ENCODE peak calls at places on chromosomes 13 and 19, in seven cellular contexts. One of them, this sample, is unnamed.

GRCh38 chr13:98022210-98022609 is 68.7 kb downstream of the IPO5 start:
- DNase-seq in cardiac muscle cell: peak; percentile 29
- DNase-seq in psoas muscle: no peak
- DNase-seq in lower lobe of right lung: no peak
- DNase-seq in PC-9: no peak
- DNase-seq in upper lobe of left lung: no peak
- DNase-seq in dorsolateral prefrontal cortex: peak; percentile 73
- DNase-seq in this sample: no peak

GRCh38 chr13:110365876-110366275 is 58.8 kb downstream of the COL4A2 start:
- DNase-seq in cardiac muscle cell: no peak
- DNase-seq in psoas muscle: no peak
- DNase-seq in lower lobe of right lung: no peak
- DNase-seq in PC-9: no peak
- DNase-seq in upper lobe of left lung: no peak
- DNase-seq in dorsolateral prefrontal cortex: no peak
- DNase-seq in this sample: no peak

GRCh38 chr19:27672309-27673047 is 1540.5 kb downstream of the UQCRFS1 start:
- DNase-seq in cardiac muscle cell: no peak
- DNase-seq in psoas muscle: no peak
- DNase-seq in lower lobe of right lung: no peak
- DNase-seq in PC-9: no peak
- DNase-seq in upper lobe of left lung: no peak
- DNase-seq in dorsolateral prefrontal cortex: no peak
- DNase-seq in this sample: no peak

GRCh38 chr19:6528544-6529121 is 2.2 kb upstream of the TNFSF9 start:
- DNase-seq in cardiac muscle cell: peak; percentile 59
- DNase-seq in psoas muscle: peak; percentile 57
- DNase-seq in lower lobe of right lung: peak; percentile 57
- DNase-seq in PC-9: no peak
- DNase-seq in upper lobe of left lung: no peak
- DNase-seq in dorsolateral prefrontal cortex: peak; percentile 67
- DNase-seq in this sample: no peak

GRCh38 chr19:45170146-45171106 is 7.6 kb downstream of the TRAPPC6A start:
- DNase-seq in cardiac muscle cell: no peak
- DNase-seq in psoas muscle: no peak
- DNase-seq in lower lobe of right lung: no peak
- DNase-seq in PC-9: no peak
- DNase-seq in upper lobe of left lung: peak; percentile 44
- DNase-seq in dorsolateral prefrontal cortex: no peak
- DNase-seq in this sample: no peak

GRCh38 chr13:50626031-50626643 is 217.4 kb downstream of the DLEU7 start:
- DNase-seq in cardiac muscle cell: peak; percentile 92
- DNase-seq in psoas muscle: no peak
- DNase-seq in lower lobe of right lung: no peak
- DNase-seq in PC-9: no peak
- DNase-seq in upper lobe of left lung: no peak
- DNase-seq in dorsolateral prefrontal cortex: no peak
- DNase-seq in this sample: no peak

GRCh38 chr19:6737873-6738725 is 719 bp upstream of the GPR108 start:
- DNase-seq in cardiac muscle cell: peak; percentile 89
- DNase-seq in psoas muscle: peak; percentile 94
- DNase-seq in lower lobe of right lung: peak; percentile 96
- DNase-seq in PC-9: peak; percentile 52
- DNase-seq in upper lobe of left lung: no peak
- DNase-seq in dorsolateral prefrontal cortex: peak; percentile 98
- DNase-seq in this sample: peak; percentile 75

GRCh38 chr13:36129539-36129938 is 1.6 kb downstream of the DCLK1 start:
- DNase-seq in cardiac muscle cell: no peak
- DNase-seq in psoas muscle: no peak
- DNase-seq in lower lobe of right lung: no peak
- DNase-seq in PC-9: no peak
- DNase-seq in upper lobe of left lung: no peak
- DNase-seq in dorsolateral prefrontal cortex: no peak
- DNase-seq in this sample: no peak

GRCh38 chr19:17555929-17556813 is 722 bp downstream of the COLGALT1 start:
- DNase-seq in cardiac muscle cell: peak; percentile 81
- DNase-seq in psoas muscle: peak; percentile 77
- DNase-seq in lower lobe of right lung: peak; percentile 88
- DNase-seq in PC-9: peak; percentile 79
- DNase-seq in upper lobe of left lung: no peak
- DNase-seq in dorsolateral prefrontal cortex: peak; percentile 44
- DNase-seq in this sample: no peak

GRCh38 chr13:50129065-50129922 is 114.0 kb downstream of the KCNRG start:
- DNase-seq in cardiac muscle cell: peak; percentile 27
- DNase-seq in psoas muscle: peak; percentile 65
- DNase-seq in lower lobe of right lung: no peak
- DNase-seq in PC-9: no peak
- DNase-seq in upper lobe of left lung: peak; percentile 79
- DNase-seq in dorsolateral prefrontal cortex: no peak
- DNase-seq in this sample: no peak

GRCh38 chr13:109436055-109436622 is 350.2 kb downstream of the IRS2 start:
- DNase-seq in cardiac muscle cell: no peak
- DNase-seq in psoas muscle: no peak
- DNase-seq in lower lobe of right lung: no peak
- DNase-seq in PC-9: no peak
- DNase-seq in upper lobe of left lung: no peak
- DNase-seq in dorsolateral prefrontal cortex: no peak
- DNase-seq in this sample: peak; percentile 87

GRCh38 chr13:43446126-43446525 is 340.6 kb downstream of the ENOX1 start:
- DNase-seq in cardiac muscle cell: no peak
- DNase-seq in psoas muscle: no peak
- DNase-seq in lower lobe of right lung: no peak
- DNase-seq in PC-9: no peak
- DNase-seq in upper lobe of left lung: no peak
- DNase-seq in dorsolateral prefrontal cortex: no peak
- DNase-seq in this sample: no peak

GRCh38 chr13:50299546-50300249 is 284.5 kb downstream of the KCNRG start:
- DNase-seq in cardiac muscle cell: no peak
- DNase-seq in psoas muscle: no peak
- DNase-seq in lower lobe of right lung: no peak
- DNase-seq in PC-9: no peak
- DNase-seq in upper lobe of left lung: no peak
- DNase-seq in dorsolateral prefrontal cortex: no peak
- DNase-seq in this sample: no peak

GRCh38 chr13:66468656-66469055 is 761.5 kb downstream of the PCDH9 start:
- DNase-seq in cardiac muscle cell: no peak
- DNase-seq in psoas muscle: no peak
- DNase-seq in lower lobe of right lung: no peak
- DNase-seq in PC-9: no peak
- DNase-seq in upper lobe of left lung: no peak
- DNase-seq in dorsolateral prefrontal cortex: no peak
- DNase-seq in this sample: no peak

GRCh38 chr13:106336663-106337062 is 198.8 kb downstream of the EFNB2 start:
- DNase-seq in cardiac muscle cell: no peak
- DNase-seq in psoas muscle: no peak
- DNase-seq in lower lobe of right lung: no peak
- DNase-seq in PC-9: no peak
- DNase-seq in upper lobe of left lung: no peak
- DNase-seq in dorsolateral prefrontal cortex: no peak
- DNase-seq in this sample: no peak

GRCh38 chr19:17450264-17451075 is 2.0 kb upstream of the TMEM221 start:
- DNase-seq in cardiac muscle cell: no peak
- DNase-seq in psoas muscle: no peak
- DNase-seq in lower lobe of right lung: no peak
- DNase-seq in PC-9: peak; percentile 94
- DNase-seq in upper lobe of left lung: no peak
- DNase-seq in dorsolateral prefrontal cortex: no peak
- DNase-seq in this sample: peak; percentile 90

GRCh38 chr13:31234729-31235128 is 35.0 kb downstream of the B3GLCT start:
- DNase-seq in cardiac muscle cell: peak; percentile 18
- DNase-seq in psoas muscle: no peak
- DNase-seq in lower lobe of right lung: no peak
- DNase-seq in PC-9: no peak
- DNase-seq in upper lobe of left lung: no peak
- DNase-seq in dorsolateral prefrontal cortex: no peak
- DNase-seq in this sample: no peak

GRCh38 chr19:50315773-50316448 is 13.3 kb downstream of the KCNC3 start:
- DNase-seq in cardiac muscle cell: no peak
- DNase-seq in psoas muscle: no peak
- DNase-seq in lower lobe of right lung: no peak
- DNase-seq in PC-9: no peak
- DNase-seq in upper lobe of left lung: no peak
- DNase-seq in dorsolateral prefrontal cortex: peak; percentile 45
- DNase-seq in this sample: no peak

GRCh38 chr13:80341771-80342271 is 895 bp upstream of the SPRY2 start:
- DNase-seq in cardiac muscle cell: peak; percentile 68
- DNase-seq in psoas muscle: peak; percentile 61
- DNase-seq in lower lobe of right lung: peak; percentile 76
- DNase-seq in PC-9: no peak
- DNase-seq in upper lobe of left lung: no peak
- DNase-seq in dorsolateral prefrontal cortex: peak; percentile 28
- DNase-seq in this sample: no peak

GRCh38 chr13:109858319-109858718 is 71.9 kb upstream of the IRS2 start:
- DNase-seq in cardiac muscle cell: no peak
- DNase-seq in psoas muscle: no peak
- DNase-seq in lower lobe of right lung: no peak
- DNase-seq in PC-9: peak; percentile 91
- DNase-seq in upper lobe of left lung: no peak
- DNase-seq in dorsolateral prefrontal cortex: no peak
- DNase-seq in this sample: peak; percentile 75

GRCh38 chr19:1362385-1363257 is 21.1 kb upstream of the NDUFS7 start:
- DNase-seq in cardiac muscle cell: no peak
- DNase-seq in psoas muscle: no peak
- DNase-seq in lower lobe of right lung: no peak
- DNase-seq in PC-9: no peak
- DNase-seq in upper lobe of left lung: no peak
- DNase-seq in dorsolateral prefrontal cortex: no peak
- DNase-seq in this sample: no peak

GRCh38 chr19:13882841-13883240 is 5.9 kb downstream of the NANOS3 start:
- DNase-seq in cardiac muscle cell: no peak
- DNase-seq in psoas muscle: no peak
- DNase-seq in lower lobe of right lung: no peak
- DNase-seq in PC-9: no peak
- DNase-seq in upper lobe of left lung: no peak
- DNase-seq in dorsolateral prefrontal cortex: no peak
- DNase-seq in this sample: no peak

GRCh38 chr19:17095141-17095919 is 19.8 kb downstream of the MYO9B start:
- DNase-seq in cardiac muscle cell: peak; percentile 98
- DNase-seq in psoas muscle: peak; percentile 61
- DNase-seq in lower lobe of right lung: no peak
- DNase-seq in PC-9: peak; percentile 25
- DNase-seq in upper lobe of left lung: no peak
- DNase-seq in dorsolateral prefrontal cortex: no peak
- DNase-seq in this sample: no peak

GRCh38 chr19:29515706-29516357 is 10.0 kb upstream of the VSTM2B start:
- DNase-seq in cardiac muscle cell: no peak
- DNase-seq in psoas muscle: no peak
- DNase-seq in lower lobe of right lung: peak; percentile 35
- DNase-seq in PC-9: no peak
- DNase-seq in upper lobe of left lung: peak; percentile 49
- DNase-seq in dorsolateral prefrontal cortex: no peak
- DNase-seq in this sample: no peak

DNA sequence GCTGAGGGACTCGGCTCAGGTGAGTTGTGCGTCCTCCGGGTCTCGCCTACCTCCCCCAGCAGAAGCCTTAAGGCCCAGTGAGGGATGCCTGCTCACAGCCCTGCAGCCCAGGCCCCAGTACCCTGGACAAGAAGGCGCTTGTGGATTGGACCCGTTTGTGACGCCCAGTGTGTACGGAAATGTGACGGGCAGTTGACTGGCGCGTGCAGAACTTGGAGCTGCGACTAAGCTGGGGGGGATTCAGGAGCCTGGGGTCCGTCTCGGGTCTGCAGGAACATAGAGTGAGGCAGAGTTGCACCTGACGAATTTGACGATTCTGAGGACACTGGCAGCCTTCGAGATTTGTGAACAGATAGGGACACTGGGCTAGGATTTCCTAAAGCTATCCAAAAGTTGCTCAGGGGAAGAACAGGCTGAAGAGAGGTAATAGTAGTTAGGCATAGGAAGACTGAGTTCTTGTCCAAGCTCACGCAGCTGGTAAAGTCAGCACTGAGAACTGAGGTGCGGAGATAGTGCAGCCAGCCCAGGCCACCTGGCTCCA is 519 bp downstream of the ZNF551 start:
- DNase-seq in cardiac muscle cell: no peak
- DNase-seq in psoas muscle: no peak
- DNase-seq in lower lobe of right lung: no peak
- DNase-seq in PC-9: no peak
- DNase-seq in upper lobe of left lung: no peak
- DNase-seq in dorsolateral prefrontal cortex: no peak
- DNase-seq in this sample: no peak
- H3K27ac ChIP-seq in cardiac muscle cell: no peak overlapping the region
- H3K27ac ChIP-seq in psoas muscle: peak overlapping the region; percentile 69
- H3K27ac ChIP-seq in lower lobe of right lung: peak overlapping the region; percentile 56
- H3K27ac ChIP-seq in PC-9: no peak overlapping the region
- H3K27ac ChIP-seq in upper lobe of left lung: no peak overlapping the region
- H3K27ac ChIP-seq in dorsolateral prefrontal cortex: no peak overlapping the region
- H3K27ac ChIP-seq in this sample: peak overlapping the region; percentile 74

GRCh38 chr13:19959141-19959830 is 759 bp downstream of the ZMYM2 start:
- DNase-seq in cardiac muscle cell: peak; percentile 61
- DNase-seq in psoas muscle: peak; percentile 62
- DNase-seq in lower lobe of right lung: peak; percentile 78
- DNase-seq in PC-9: peak; percentile 42
- DNase-seq in upper lobe of left lung: peak; percentile 92
- DNase-seq in dorsolateral prefrontal cortex: peak; percentile 38
- DNase-seq in this sample: peak; percentile 38
- TF ChIP-seq CTCF in cardiac muscle cell: no peak
- TF ChIP-seq CTCF in psoas muscle: no peak
- TF ChIP-seq CTCF in lower lobe of right lung: no peak
- TF ChIP-seq CTCF in PC-9: no peak
- TF ChIP-seq CTCF in upper lobe of left lung: peak; percentile 50
- TF ChIP-seq CTCF in dorsolateral prefrontal cortex: no peak
- TF ChIP-seq CTCF in this sample: no peak

GRCh38 chr13:34419025-34419424 is 523.0 kb upstream of the NBEA start:
- DNase-seq in cardiac muscle cell: no peak
- DNase-seq in psoas muscle: no peak
- DNase-seq in lower lobe of right lung: no peak
- DNase-seq in PC-9: no peak
- DNase-seq in upper lobe of left lung: no peak
- DNase-seq in dorsolateral prefrontal cortex: peak; percentile 57
- DNase-seq in this sample: no peak

GRCh38 chr13:34414616-34415015 is 527.5 kb upstream of the NBEA start:
- DNase-seq in cardiac muscle cell: no peak
- DNase-seq in psoas muscle: no peak
- DNase-seq in lower lobe of right lung: no peak
- DNase-seq in PC-9: no peak
- DNase-seq in upper lobe of left lung: no peak
- DNase-seq in dorsolateral prefrontal cortex: no peak
- DNase-seq in this sample: no peak

GRCh38 chr13:34413538-34414210 is 528.4 kb upstream of the NBEA start:
- DNase-seq in cardiac muscle cell: no peak
- DNase-seq in psoas muscle: no peak
- DNase-seq in lower lobe of right lung: no peak
- DNase-seq in PC-9: no peak
- DNase-seq in upper lobe of left lung: no peak
- DNase-seq in dorsolateral prefrontal cortex: no peak
- DNase-seq in this sample: no peak

GRCh38 chr13:34412817-34413365 is 529.2 kb upstream of the NBEA start:
- DNase-seq in cardiac muscle cell: no peak
- DNase-seq in psoas muscle: no peak
- DNase-seq in lower lobe of right lung: no peak
- DNase-seq in PC-9: peak; percentile 75
- DNase-seq in upper lobe of left lung: no peak
- DNase-seq in dorsolateral prefrontal cortex: no peak
- DNase-seq in this sample: no peak

GRCh38 chr13:34416833-34417425 is 525.1 kb upstream of the NBEA start:
- DNase-seq in cardiac muscle cell: peak; percentile 88
- DNase-seq in psoas muscle: peak; percentile 72
- DNase-seq in lower lobe of right lung: no peak
- DNase-seq in PC-9: peak; percentile 37
- DNase-seq in upper lobe of left lung: peak; percentile 7
- DNase-seq in dorsolateral prefrontal cortex: peak; percentile 61
- DNase-seq in this sample: no peak
- H3K27ac ChIP-seq in cardiac muscle cell: no peak overlapping the region
- H3K27ac ChIP-seq in psoas muscle: no peak overlapping the region
- H3K27ac ChIP-seq in lower lobe of right lung: no peak overlapping the region
- H3K27ac ChIP-seq in PC-9: no peak overlapping the region
- H3K27ac ChIP-seq in upper lobe of left lung: no peak overlapping the region
- H3K27ac ChIP-seq in dorsolateral prefrontal cortex: no peak overlapping the region
- H3K27ac ChIP-seq in this sample: no peak overlapping the region

GRCh38 chr13:112711528-112712265 is 21.9 kb downstream of the ATP11A start:
- DNase-seq in cardiac muscle cell: peak; percentile 99
- DNase-seq in psoas muscle: peak; percentile 83
- DNase-seq in lower lobe of right lung: peak; percentile 84
- DNase-seq in PC-9: peak; percentile 97
- DNase-seq in upper lobe of left lung: peak; percentile 73
- DNase-seq in dorsolateral prefrontal cortex: peak; percentile 64
- DNase-seq in this sample: peak; percentile 99
- TF ChIP-seq CTCF in cardiac muscle cell: peak; percentile 25
- TF ChIP-seq CTCF in psoas muscle: peak; percentile 18
- TF ChIP-seq CTCF in lower lobe of right lung: peak; percentile 28
- TF ChIP-seq CTCF in PC-9: peak; percentile 60
- TF ChIP-seq CTCF in upper lobe of left lung: no peak
- TF ChIP-seq CTCF in dorsolateral prefrontal cortex: no peak
- TF ChIP-seq CTCF in this sample: peak; percentile 44

This sample was measured in RWPE1.